ENCODE peak calls at places on chromosomes 5 and 9, in eight cellular contexts. S, M, K, B, X, O, V and R are unnamed samples.
A peak's percentile ranks its signal among the peaks of the same experiment; 100 is the strongest.

GRCh38 chr5:107915413-107915812 is 244.7 kb upstream of the EFNA5 start:
- DNase-seq in S (no peak), M (no peak), K (peak; percentile 13), B (no peak), X (no peak), O (no peak), V (no peak), R (no peak)

GRCh38 chr9:129880654-129881546 is 45.6 kb downstream of the USP20 start:
- DNase-seq in S (no peak), M (no peak), K (peak; percentile 20), B (no peak), X (no peak), O (no peak), V (no peak), R (no peak)

GRCh38 chr5:172276214-172276613 is 7.3 kb downstream of the UBTD2 start:
- DNase-seq in S (no peak), M (no peak), K (peak; percentile 25), B (no peak), X (no peak), O (peak; percentile 27), V (no peak), R (no peak)

GRCh38 chr5:158271155-158271554 is 412.2 kb upstream of the CLINT1 start:
- DNase-seq in S (no peak), M (no peak), K (no peak), B (no peak), X (no peak), O (no peak), V (no peak), R (no peak)

GRCh38 chr9:136409557-136410455 is 608 bp downstream of the ENTR1 start:
- DNase-seq in S (no peak), M (peak; percentile 33), K (peak; percentile 42), B (peak; percentile 61), X (peak; percentile 44), O (peak; percentile 53), V (peak; percentile 55), R (peak; percentile 9)

GRCh38 chr5:180521101-180521500 is 26.9 kb downstream of the CNOT6 start:
- DNase-seq in S (no peak), M (no peak), K (no peak), B (no peak), X (no peak), O (peak; percentile 57), V (no peak), R (no peak)

GRCh38 chr9:129362287-129363098 is 184.4 kb upstream of the IER5L start:
- DNase-seq in S (no peak), M (no peak), K (no peak), B (no peak), X (no peak), O (peak; percentile 27), V (no peak), R (no peak)

GRCh38 chr5:1130218-1130946 is 18.5 kb upstream of the SLC12A7 start:
- DNase-seq in S (no peak), M (no peak), K (no peak), B (no peak), X (no peak), O (no peak), V (no peak), R (no peak)

GRCh38 chr9:98610196-98610595 is 98.5 kb downstream of the GABBR2 start:
- DNase-seq in S (no peak), M (no peak), K (peak; percentile 36), B (peak; percentile 16), X (peak; percentile 28), O (no peak), V (no peak), R (no peak)

GRCh38 chr9:14608521-14608920 is 84.7 kb downstream of the ZDHHC21 start:
- DNase-seq in S (no peak), M (no peak), K (no peak), B (no peak), X (no peak), O (no peak), V (no peak), R (no peak)

GRCh38 chr5:108810717-108811116 is 63.0 kb downstream of the FER start:
- DNase-seq in S (no peak), M (no peak), K (no peak), B (no peak), X (no peak), O (peak; percentile 20), V (no peak), R (no peak)

GRCh38 chr5:151637676-151638075 is 46.5 kb upstream of the FAT2 start:
- DNase-seq in S (no peak), M (no peak), K (no peak), B (no peak), X (peak; percentile 42), O (peak; percentile 94), V (no peak), R (no peak)

GRCh38 chr5:146745937-146746577 is 132.5 kb downstream of the PPP2R2B start:
- DNase-seq in S (no peak), M (no peak), K (no peak), B (no peak), X (no peak), O (no peak), V (no peak), R (no peak)

GRCh38 chr9:134379774-134380431 is 53.6 kb downstream of the RXRA start:
- DNase-seq in S (no peak), M (no peak), K (no peak), B (peak; percentile 94), X (no peak), O (peak; percentile 83), V (no peak), R (no peak)

GRCh38 chr5:140628711-140629110 is 4.3 kb downstream of the CD14 start:
- DNase-seq in S (no peak), M (no peak), K (no peak), B (no peak), X (no peak), O (peak; percentile 26), V (no peak), R (no peak)

GRCh38 chr5:131952286-131952857 is 6.9 kb upstream of the MEIKIN start:
- DNase-seq in S (no peak), M (no peak), K (peak; percentile 7), B (no peak), X (no peak), O (no peak), V (no peak), R (no peak)

GRCh38 chr9:27817747-27818146 is 244.5 kb upstream of the C9orf72 start:
- DNase-seq in S (no peak), M (no peak), K (no peak), B (no peak), X (no peak), O (no peak), V (no peak), R (no peak)

GRCh38 chr5:82375488-82376294 is 97.5 kb upstream of the RPS23 start:
- DNase-seq in S (no peak), M (no peak), K (no peak), B (no peak), X (no peak), O (no peak), V (no peak), R (no peak)

GRCh38 chr5:133475986-133476385 is 136.4 kb downstream of the FSTL4 start:
- DNase-seq in S (no peak), M (no peak), K (no peak), B (no peak), X (peak; percentile 16), O (peak; percentile 6), V (no peak), R (no peak)

GRCh38 chr5:546376-546908 is 22.2 kb upstream of the SLC9A3 start:
- DNase-seq in S (peak; percentile 43), M (no peak), K (no peak), B (no peak), X (no peak), O (no peak), V (no peak), R (peak; percentile 26)

DNA sequence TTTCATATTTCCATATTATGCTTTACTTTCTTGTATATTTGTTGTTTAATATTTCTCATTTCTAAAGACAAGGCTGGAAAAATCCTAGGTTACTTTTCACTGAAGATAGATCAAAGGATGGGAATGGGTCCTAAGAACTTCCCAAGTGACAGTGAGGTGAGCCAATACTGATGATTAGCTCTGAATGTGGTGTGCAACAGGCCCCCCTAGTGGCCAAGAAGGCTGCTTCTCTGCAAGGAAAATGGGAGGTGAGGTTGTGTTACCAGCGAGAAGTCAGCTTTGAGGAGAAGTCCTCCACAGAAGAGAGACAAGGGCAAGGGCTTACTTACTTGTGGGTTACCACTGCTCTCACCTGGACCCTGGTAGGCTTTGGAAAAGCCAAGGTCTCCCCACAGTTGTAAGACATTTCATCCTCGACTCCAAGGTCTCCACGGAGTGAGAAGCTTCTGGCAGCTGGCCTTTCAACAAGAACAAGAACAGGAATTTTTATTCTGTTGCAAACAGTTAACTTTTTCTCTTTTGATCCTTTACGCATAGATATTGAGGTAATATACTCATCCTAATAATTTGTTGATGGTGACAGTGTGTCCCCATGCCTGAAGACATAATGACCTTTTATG is 69.9 kb downstream of the MAMDC2 start:
- DNase-seq in S (peak; percentile 78), M (no peak), K (peak; percentile 79), B (no peak), X (peak; percentile 82), O (no peak), V (no peak), R (no peak)
- H3K27ac ChIP-seq in S (peak overlapping the region; percentile 67), M (no peak overlapping the region), K (no peak overlapping the region), B (peak overlapping the region; percentile 68), X (no peak overlapping the region), O (no peak overlapping the region), V (no peak overlapping the region), R (no peak overlapping the region)

DNA sequence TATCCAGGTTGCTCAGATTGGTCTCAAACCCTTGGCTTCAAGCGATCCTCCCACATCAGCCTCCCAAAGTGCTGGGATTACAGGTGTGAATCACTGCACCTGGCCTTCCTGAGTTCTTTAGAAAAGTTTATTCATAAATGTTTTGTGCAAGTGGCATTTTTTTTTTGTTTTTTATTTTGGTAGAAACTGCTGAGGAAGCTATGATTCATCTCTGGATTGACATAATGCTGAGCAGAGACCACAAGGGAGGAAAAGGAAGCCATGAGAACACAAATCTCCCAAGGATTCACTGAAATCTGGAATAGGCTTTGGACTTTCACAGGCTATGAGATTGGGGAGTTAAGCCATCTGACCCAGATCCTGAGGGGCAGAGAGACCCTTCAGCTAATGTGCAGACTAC is 3.4 kb upstream of the SLC46A2 start:
- DNase-seq in S (no peak), M (no peak), K (peak; percentile 52), B (no peak), X (no peak), O (peak; percentile 74), V (no peak), R (no peak)
- H3K27ac ChIP-seq in S (no peak overlapping the region), M (no peak overlapping the region), K (no peak overlapping the region), B (no peak overlapping the region), X (no peak overlapping the region), O (no peak overlapping the region), V (no peak overlapping the region), R (no peak overlapping the region)

GRCh38 chr9:3903906-3904305 is 378.1 kb upstream of the RFX3 start:
- DNase-seq in S (no peak), M (no peak), K (no peak), B (no peak), X (peak; percentile 26), O (no peak), V (no peak), R (no peak)
- H3K27ac ChIP-seq in S (no peak overlapping the region), M (no peak overlapping the region), K (no peak overlapping the region), B (no peak overlapping the region), X (no peak overlapping the region), O (no peak overlapping the region), V (no peak overlapping the region), R (no peak overlapping the region)

DNA sequence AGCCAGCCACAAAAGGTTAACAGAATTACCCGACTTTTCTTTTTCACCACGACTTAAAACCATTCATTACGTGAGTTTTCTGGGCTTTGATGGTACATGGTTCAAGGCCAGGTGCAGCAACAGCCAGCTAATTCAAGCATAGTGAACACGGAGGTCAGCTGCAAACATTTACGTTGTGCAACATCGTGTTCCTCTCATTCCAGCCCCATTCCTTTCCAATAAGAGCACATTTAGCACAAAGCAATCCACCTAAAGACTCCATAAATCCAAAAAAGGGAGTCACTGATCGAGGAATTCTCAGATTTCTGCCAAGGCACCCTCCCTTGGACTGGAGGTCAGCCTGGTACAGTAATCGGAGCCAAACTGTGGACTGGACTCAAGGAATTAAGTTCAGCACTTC is 14.4 kb downstream of the NREP start:
- DNase-seq in S (no peak), M (no peak), K (peak; percentile 94), B (no peak), X (no peak), O (no peak), V (no peak), R (no peak)
- H3K27ac ChIP-seq in S (peak overlapping the region; percentile 75), M (no peak overlapping the region), K (peak overlapping the region; percentile 64), B (peak overlapping the region; percentile 78), X (no peak overlapping the region), O (no peak overlapping the region), V (peak overlapping the region; percentile 34), R (no peak overlapping the region)